ENCODE peak calls at places on chromosomes 3 and 15, in seven cellular contexts. One of them, this sample, is unnamed.

GRCh38 chr3:126346466-126346865 is 10.7 kb downstream of the KLF15 start:
- DNase-seq in heart left ventricle: peak; percentile 1
- DNase-seq in thoracic aorta: no peak
- DNase-seq in lung: no peak
- DNase-seq in OCI-LY7: no peak
- DNase-seq in HepG2: no peak
- DNase-seq in tibial artery: peak; percentile 60
- DNase-seq in this sample: no peak

GRCh38 chr15:90930861-90931629 is 1.3 kb downstream of the HDDC3 start:
- DNase-seq in heart left ventricle: no peak
- DNase-seq in thoracic aorta: no peak
- DNase-seq in lung: no peak
- DNase-seq in OCI-LY7: peak; percentile 33
- DNase-seq in HepG2: no peak
- DNase-seq in tibial artery: no peak
- DNase-seq in this sample: no peak

GRCh38 chr3:105584351-105584790 is 217.7 kb downstream of the ALCAM start:
- DNase-seq in heart left ventricle: no peak
- DNase-seq in thoracic aorta: no peak
- DNase-seq in lung: no peak
- DNase-seq in OCI-LY7: no peak
- DNase-seq in HepG2: no peak
- DNase-seq in tibial artery: no peak
- DNase-seq in this sample: no peak

GRCh38 chr3:181797431-181797830 is 85.7 kb downstream of the SOX2 start:
- DNase-seq in heart left ventricle: no peak
- DNase-seq in thoracic aorta: no peak
- DNase-seq in lung: no peak
- DNase-seq in OCI-LY7: no peak
- DNase-seq in HepG2: no peak
- DNase-seq in tibial artery: no peak
- DNase-seq in this sample: no peak

GRCh38 chr15:89423981-89424380 is 72.4 kb downstream of the RHCG start:
- DNase-seq in heart left ventricle: no peak
- DNase-seq in thoracic aorta: no peak
- DNase-seq in lung: no peak
- DNase-seq in OCI-LY7: no peak
- DNase-seq in HepG2: no peak
- DNase-seq in tibial artery: no peak
- DNase-seq in this sample: no peak

GRCh38 chr3:187136936-187137335 is 2.4 kb downstream of the RPL39L start:
- DNase-seq in heart left ventricle: no peak
- DNase-seq in thoracic aorta: no peak
- DNase-seq in lung: no peak
- DNase-seq in OCI-LY7: no peak
- DNase-seq in HepG2: no peak
- DNase-seq in tibial artery: no peak
- DNase-seq in this sample: no peak

GRCh38 chr15:49174902-49175301 is 4.9 kb downstream of the GALK2 start:
- DNase-seq in heart left ventricle: no peak
- DNase-seq in thoracic aorta: no peak
- DNase-seq in lung: no peak
- DNase-seq in OCI-LY7: no peak
- DNase-seq in HepG2: no peak
- DNase-seq in tibial artery: no peak
- DNase-seq in this sample: no peak

GRCh38 chr15:98331676-98332075 is 316.7 kb upstream of the IGF1R start:
- DNase-seq in heart left ventricle: no peak
- DNase-seq in thoracic aorta: no peak
- DNase-seq in lung: no peak
- DNase-seq in OCI-LY7: no peak
- DNase-seq in HepG2: no peak
- DNase-seq in tibial artery: no peak
- DNase-seq in this sample: no peak

GRCh38 chr3:159872374-159873109 is 116.1 kb upstream of the IL12A start:
- DNase-seq in heart left ventricle: no peak
- DNase-seq in thoracic aorta: no peak
- DNase-seq in lung: no peak
- DNase-seq in OCI-LY7: no peak
- DNase-seq in HepG2: no peak
- DNase-seq in tibial artery: no peak
- DNase-seq in this sample: no peak

GRCh38 chr3:39668420-39668819 is 141.0 kb upstream of the MYRIP start:
- DNase-seq in heart left ventricle: no peak
- DNase-seq in thoracic aorta: no peak
- DNase-seq in lung: no peak
- DNase-seq in OCI-LY7: peak; percentile 40
- DNase-seq in HepG2: peak; percentile 38
- DNase-seq in tibial artery: no peak
- DNase-seq in this sample: no peak

GRCh38 chr15:79078003-79078402 is 12.6 kb downstream of the RASGRF1 start:
- DNase-seq in heart left ventricle: no peak
- DNase-seq in thoracic aorta: no peak
- DNase-seq in lung: no peak
- DNase-seq in OCI-LY7: no peak
- DNase-seq in HepG2: no peak
- DNase-seq in tibial artery: peak; percentile 29
- DNase-seq in this sample: no peak

GRCh38 chr15:79863886-79864285 is 32.9 kb downstream of the MTHFS start:
- DNase-seq in heart left ventricle: no peak
- DNase-seq in thoracic aorta: no peak
- DNase-seq in lung: no peak
- DNase-seq in OCI-LY7: no peak
- DNase-seq in HepG2: no peak
- DNase-seq in tibial artery: no peak
- DNase-seq in this sample: no peak

GRCh38 chr3:86046436-86047328 is 944.3 kb downstream of the VGLL3 start:
- DNase-seq in heart left ventricle: no peak
- DNase-seq in thoracic aorta: no peak
- DNase-seq in lung: no peak
- DNase-seq in OCI-LY7: no peak
- DNase-seq in HepG2: no peak
- DNase-seq in tibial artery: no peak
- DNase-seq in this sample: no peak

GRCh38 chr15:47726399-47726823 is 9.1 kb downstream of the SEMA6D start:
- DNase-seq in heart left ventricle: no peak
- DNase-seq in thoracic aorta: no peak
- DNase-seq in lung: no peak
- DNase-seq in OCI-LY7: no peak
- DNase-seq in HepG2: no peak
- DNase-seq in tibial artery: no peak
- DNase-seq in this sample: no peak

GRCh38 chr3:190261740-190262139 is 60.5 kb downstream of the CLDN1 start:
- DNase-seq in heart left ventricle: no peak
- DNase-seq in thoracic aorta: no peak
- DNase-seq in lung: no peak
- DNase-seq in OCI-LY7: no peak
- DNase-seq in HepG2: no peak
- DNase-seq in tibial artery: no peak
- DNase-seq in this sample: no peak

GRCh38 chr3:172210355-172210754 is 171.0 kb downstream of the FNDC3B start:
- DNase-seq in heart left ventricle: no peak
- DNase-seq in thoracic aorta: no peak
- DNase-seq in lung: no peak
- DNase-seq in OCI-LY7: no peak
- DNase-seq in HepG2: no peak
- DNase-seq in tibial artery: no peak
- DNase-seq in this sample: no peak

GRCh38 chr3:165778456-165778855 is 58.8 kb downstream of the BCHE start:
- DNase-seq in heart left ventricle: no peak
- DNase-seq in thoracic aorta: no peak
- DNase-seq in lung: no peak
- DNase-seq in OCI-LY7: no peak
- DNase-seq in HepG2: no peak
- DNase-seq in tibial artery: no peak
- DNase-seq in this sample: no peak

GRCh38 chr3:77236118-77236517 is 196.2 kb downstream of the ROBO2 start:
- DNase-seq in heart left ventricle: no peak
- DNase-seq in thoracic aorta: no peak
- DNase-seq in lung: no peak
- DNase-seq in OCI-LY7: no peak
- DNase-seq in HepG2: no peak
- DNase-seq in tibial artery: no peak
- DNase-seq in this sample: no peak

GRCh38 chr3:133574260-133574881 is 885 bp downstream of the CDV3 start:
- DNase-seq in heart left ventricle: peak; percentile 79
- DNase-seq in thoracic aorta: no peak
- DNase-seq in lung: peak; percentile 73
- DNase-seq in OCI-LY7: peak; percentile 83
- DNase-seq in HepG2: peak; percentile 44
- DNase-seq in tibial artery: peak; percentile 85
- DNase-seq in this sample: peak; percentile 75

GRCh38 chr3:42709621-42710020 is 7.0 kb upstream of the HHATL start:
- DNase-seq in heart left ventricle: peak; percentile 2
- DNase-seq in thoracic aorta: no peak
- DNase-seq in lung: no peak
- DNase-seq in OCI-LY7: no peak
- DNase-seq in HepG2: no peak
- DNase-seq in tibial artery: peak; percentile 35
- DNase-seq in this sample: no peak

DNA sequence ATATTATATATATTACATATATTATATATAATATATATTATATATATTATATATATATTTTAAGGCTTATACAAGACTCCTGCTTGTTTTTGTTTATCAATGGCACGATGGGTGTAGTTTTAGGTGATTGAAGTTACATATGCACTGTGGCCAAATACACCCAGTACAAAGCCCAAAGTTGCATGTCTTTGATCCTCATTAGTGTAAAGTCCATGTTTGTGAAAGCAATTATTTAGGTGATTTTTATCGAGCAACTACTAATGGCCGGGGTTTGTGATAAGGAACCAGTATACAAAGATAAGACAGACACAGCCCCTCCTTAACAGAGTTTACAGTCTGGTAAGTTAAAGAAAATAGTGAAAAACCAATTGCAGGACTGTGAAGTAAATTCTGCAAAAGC is 154.3 kb downstream of the CHDH start:
- DNase-seq in heart left ventricle: no peak
- DNase-seq in thoracic aorta: no peak
- DNase-seq in lung: no peak
- DNase-seq in OCI-LY7: no peak
- DNase-seq in HepG2: peak; percentile 6
- DNase-seq in tibial artery: no peak
- DNase-seq in this sample: no peak
- TF ChIP-seq CTCF in heart left ventricle: no peak
- TF ChIP-seq CTCF in thoracic aorta: no peak
- TF ChIP-seq CTCF in lung: no peak
- TF ChIP-seq CTCF in OCI-LY7: no peak
- TF ChIP-seq CTCF in HepG2: no peak
- TF ChIP-seq CTCF in tibial artery: no peak
- TF ChIP-seq CTCF in this sample: no peak

GRCh38 chr15:60568301-60568742 is 89.4 kb upstream of the ICE2 start:
- DNase-seq in heart left ventricle: no peak
- DNase-seq in thoracic aorta: no peak
- DNase-seq in lung: no peak
- DNase-seq in OCI-LY7: peak; percentile 57
- DNase-seq in HepG2: no peak
- DNase-seq in tibial artery: no peak
- DNase-seq in this sample: no peak

GRCh38 chr15:60568883-60569495 is 90.0 kb upstream of the ICE2 start:
- DNase-seq in heart left ventricle: no peak
- DNase-seq in thoracic aorta: no peak
- DNase-seq in lung: no peak
- DNase-seq in OCI-LY7: no peak
- DNase-seq in HepG2: no peak
- DNase-seq in tibial artery: no peak
- DNase-seq in this sample: no peak

GRCh38 chr15:60570936-60571530 is 92.1 kb upstream of the ICE2 start:
- DNase-seq in heart left ventricle: no peak
- DNase-seq in thoracic aorta: no peak
- DNase-seq in lung: no peak
- DNase-seq in OCI-LY7: no peak
- DNase-seq in HepG2: no peak
- DNase-seq in tibial artery: no peak
- DNase-seq in this sample: no peak

GRCh38 chr15:60572462-60573214 is 93.7 kb upstream of the ICE2 start:
- DNase-seq in heart left ventricle: no peak
- DNase-seq in thoracic aorta: no peak
- DNase-seq in lung: no peak
- DNase-seq in OCI-LY7: no peak
- DNase-seq in HepG2: no peak
- DNase-seq in tibial artery: no peak
- DNase-seq in this sample: no peak

GRCh38 chr15:60569596-60569995 is 90.7 kb upstream of the ICE2 start:
- DNase-seq in heart left ventricle: no peak
- DNase-seq in thoracic aorta: no peak
- DNase-seq in lung: no peak
- DNase-seq in OCI-LY7: no peak
- DNase-seq in HepG2: no peak
- DNase-seq in tibial artery: no peak
- DNase-seq in this sample: no peak
- H3K4me1 ChIP-seq in heart left ventricle: no peaks in the 10 kb centered on the region
- H3K4me1 ChIP-seq in thoracic aorta: peaks cover 6% of the 10 kb centered on the region
- H3K4me1 ChIP-seq in lung: no peaks in the 10 kb centered on the region
- H3K4me1 ChIP-seq in OCI-LY7: peaks cover 21% of the 10 kb centered on the region
- H3K4me1 ChIP-seq in HepG2: peaks cover 76% of the 10 kb centered on the region
- H3K4me1 ChIP-seq in tibial artery: no peaks in the 10 kb centered on the region
- H3K4me1 ChIP-seq in this sample: peaks cover 45% of the 10 kb centered on the region

DNA sequence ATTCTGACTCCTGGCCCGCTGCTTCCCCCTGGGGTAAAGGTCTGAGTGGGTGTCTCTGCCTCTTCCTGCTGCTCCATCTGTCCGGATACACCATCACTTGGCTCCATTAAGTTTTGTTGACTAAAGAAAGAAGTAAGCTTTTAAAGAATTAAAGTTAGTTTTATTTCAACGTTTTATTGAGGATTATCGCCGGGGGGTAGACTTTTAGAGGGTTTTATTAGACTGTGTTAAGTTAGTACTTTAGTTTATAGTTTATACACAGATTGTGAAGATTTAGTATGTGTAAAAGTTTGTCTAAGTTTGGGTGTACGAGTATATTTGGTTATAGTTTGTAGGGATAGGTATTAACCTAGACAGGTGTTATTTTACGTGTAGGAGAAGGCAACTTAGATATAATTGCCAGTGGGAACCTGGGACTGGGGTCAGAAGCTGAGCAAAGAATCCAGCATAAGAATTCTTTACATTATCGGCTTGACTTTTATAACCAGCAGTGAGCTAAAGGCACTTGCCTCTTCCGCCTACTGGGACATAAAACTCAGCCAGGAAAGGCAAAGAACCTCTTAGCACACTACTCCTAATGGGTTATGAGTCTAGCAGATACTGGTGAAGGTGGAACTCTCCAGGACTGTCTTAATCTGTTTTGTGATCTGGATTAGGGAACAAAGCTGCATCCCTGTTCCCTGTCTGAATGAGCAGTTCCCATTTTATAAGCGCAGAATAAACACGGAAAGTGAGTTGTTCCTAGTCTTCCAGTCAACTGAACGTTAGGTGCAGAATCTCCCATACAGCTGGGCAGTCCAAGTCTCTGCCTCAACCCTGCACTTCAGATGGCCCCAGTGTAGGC is 131.3 kb downstream of the FAM43A start:
- DNase-seq in heart left ventricle: no peak
- DNase-seq in thoracic aorta: no peak
- DNase-seq in lung: no peak
- DNase-seq in OCI-LY7: no peak
- DNase-seq in HepG2: no peak
- DNase-seq in tibial artery: peak; percentile 5
- DNase-seq in this sample: no peak
- H3K4me3 ChIP-seq in heart left ventricle: no peak overlapping the region
- H3K4me3 ChIP-seq in thoracic aorta: no peak overlapping the region
- H3K4me3 ChIP-seq in lung: no peak overlapping the region
- H3K4me3 ChIP-seq in OCI-LY7: no peak overlapping the region
- H3K4me3 ChIP-seq in HepG2: no peak overlapping the region
- H3K4me3 ChIP-seq in tibial artery: no peak overlapping the region
- H3K4me3 ChIP-seq in this sample: no peak overlapping the region

GRCh38 chr3:1103525-1103924 is 10.7 kb downstream of the CNTN6 start:
- DNase-seq in heart left ventricle: no peak
- DNase-seq in thoracic aorta: no peak
- DNase-seq in lung: no peak
- DNase-seq in OCI-LY7: no peak
- DNase-seq in HepG2: no peak
- DNase-seq in tibial artery: no peak
- DNase-seq in this sample: no peak
- TF ChIP-seq CTCF in heart left ventricle: no peak
- TF ChIP-seq CTCF in thoracic aorta: no peak
- TF ChIP-seq CTCF in lung: no peak
- TF ChIP-seq CTCF in OCI-LY7: no peak
- TF ChIP-seq CTCF in HepG2: no peak
- TF ChIP-seq CTCF in tibial artery: no peak
- TF ChIP-seq CTCF in this sample: no peak

This sample was measured in body of pancreas.